ENCODE peak calls at places on chromosomes 13 and 19, in nine cellular contexts. One of them, this sample, is unnamed.

GRCh38 chr13:48400820-48401219 is 12.1 kb downstream of the LPAR6 start:
- DNase-seq in retinal pigment epithelial cell: peak
- DNase-seq in adrenal gland: no peak
- DNase-seq in choroid plexus epithelial cell: peak
- DNase-seq in HFF-Myc: peak
- DNase-seq in breast epithelium: no peak
- DNase-seq in GM23338: no peak
- DNase-seq in NB4: peak
- DNase-seq in AG10803: peak
- DNase-seq in this sample: peak

GRCh38 chr19:29666634-29667389 is 1.6 kb downstream of the PLEKHF1 start:
- DNase-seq in HFF-Myc: no peak
- DNase-seq in breast epithelium: peak
- DNase-seq in choroid plexus epithelial cell: peak
- DNase-seq in GM23338: peak
- DNase-seq in retinal pigment epithelial cell: no peak
- DNase-seq in NB4: no peak
- DNase-seq in AG10803: peak
- DNase-seq in adrenal gland: peak
- DNase-seq in this sample: no peak

GRCh38 chr19:13190781-13191540 is 40.8 kb downstream of the IER2 start:
- DNase-seq in retinal pigment epithelial cell: no peak
- DNase-seq in choroid plexus epithelial cell: no peak
- DNase-seq in NB4: no peak
- DNase-seq in breast epithelium: no peak
- DNase-seq in adrenal gland: no peak
- DNase-seq in GM23338: no peak
- DNase-seq in AG10803: no peak
- DNase-seq in HFF-Myc: no peak
- DNase-seq in this sample: no peak

GRCh38 chr13:80618777-80619176 is 277.9 kb upstream of the SPRY2 start:
- DNase-seq in choroid plexus epithelial cell: no peak
- DNase-seq in breast epithelium: no peak
- DNase-seq in NB4: no peak
- DNase-seq in GM23338: no peak
- DNase-seq in HFF-Myc: no peak
- DNase-seq in AG10803: no peak
- DNase-seq in adrenal gland: no peak
- DNase-seq in retinal pigment epithelial cell: no peak
- DNase-seq in this sample: no peak

GRCh38 chr19:21604941-21605548 is 99.6 kb downstream of the ZNF429 start:
- DNase-seq in HFF-Myc: no peak
- DNase-seq in breast epithelium: no peak
- DNase-seq in adrenal gland: peak
- DNase-seq in retinal pigment epithelial cell: peak
- DNase-seq in AG10803: no peak
- DNase-seq in NB4: peak
- DNase-seq in GM23338: no peak
- DNase-seq in choroid plexus epithelial cell: no peak
- DNase-seq in this sample: no peak

GRCh38 chr13:21079761-21080730 is 18.7 kb upstream of the LATS2 start:
- DNase-seq in adrenal gland: no peak
- DNase-seq in breast epithelium: no peak
- DNase-seq in retinal pigment epithelial cell: peak
- DNase-seq in AG10803: peak
- DNase-seq in choroid plexus epithelial cell: peak
- DNase-seq in NB4: peak
- DNase-seq in HFF-Myc: no peak
- DNase-seq in GM23338: no peak
- DNase-seq in this sample: peak

GRCh38 chr13:20044086-20044485 is 85.6 kb downstream of the ZMYM2 start:
- DNase-seq in choroid plexus epithelial cell: no peak
- DNase-seq in NB4: no peak
- DNase-seq in AG10803: no peak
- DNase-seq in retinal pigment epithelial cell: no peak
- DNase-seq in breast epithelium: no peak
- DNase-seq in adrenal gland: no peak
- DNase-seq in GM23338: no peak
- DNase-seq in HFF-Myc: no peak
- DNase-seq in this sample: no peak

GRCh38 chr19:38706792-38707511 is 37.3 kb downstream of the CAPN12 start:
- DNase-seq in AG10803: no peak
- DNase-seq in retinal pigment epithelial cell: no peak
- DNase-seq in choroid plexus epithelial cell: no peak
- DNase-seq in HFF-Myc: no peak
- DNase-seq in GM23338: peak
- DNase-seq in breast epithelium: no peak
- DNase-seq in adrenal gland: no peak
- DNase-seq in NB4: no peak
- DNase-seq in this sample: no peak

GRCh38 chr13:80524447-80525215 is 183.7 kb upstream of the SPRY2 start:
- DNase-seq in HFF-Myc: no peak
- DNase-seq in retinal pigment epithelial cell: no peak
- DNase-seq in adrenal gland: no peak
- DNase-seq in breast epithelium: no peak
- DNase-seq in choroid plexus epithelial cell: peak
- DNase-seq in AG10803: no peak
- DNase-seq in GM23338: no peak
- DNase-seq in NB4: no peak
- DNase-seq in this sample: no peak

GRCh38 chr13:75219479-75220237 is 262.3 kb downstream of the TBC1D4 start:
- DNase-seq in AG10803: peak
- DNase-seq in retinal pigment epithelial cell: no peak
- DNase-seq in GM23338: peak
- DNase-seq in NB4: peak
- DNase-seq in choroid plexus epithelial cell: peak
- DNase-seq in adrenal gland: peak
- DNase-seq in HFF-Myc: no peak
- DNase-seq in breast epithelium: peak
- DNase-seq in this sample: no peak

GRCh38 chr13:44352671-44353070 is 21.0 kb upstream of the SERP2 start:
- DNase-seq in AG10803: no peak
- DNase-seq in HFF-Myc: no peak
- DNase-seq in adrenal gland: no peak
- DNase-seq in choroid plexus epithelial cell: no peak
- DNase-seq in retinal pigment epithelial cell: no peak
- DNase-seq in breast epithelium: no peak
- DNase-seq in NB4: no peak
- DNase-seq in GM23338: no peak
- DNase-seq in this sample: no peak

GRCh38 chr19:48346161-48346560 is 17.6 kb downstream of the TMEM143 start:
- DNase-seq in AG10803: no peak
- DNase-seq in breast epithelium: no peak
- DNase-seq in adrenal gland: no peak
- DNase-seq in choroid plexus epithelial cell: no peak
- DNase-seq in retinal pigment epithelial cell: no peak
- DNase-seq in HFF-Myc: no peak
- DNase-seq in GM23338: no peak
- DNase-seq in NB4: no peak
- DNase-seq in this sample: no peak
- H3K4me3 ChIP-seq in AG10803: no peak
- H3K4me3 ChIP-seq in breast epithelium: no peak
- H3K4me3 ChIP-seq in adrenal gland: no peak
- H3K4me3 ChIP-seq in choroid plexus epithelial cell: no peak
- H3K4me3 ChIP-seq in retinal pigment epithelial cell: no peak
- H3K4me3 ChIP-seq in HFF-Myc: no peak
- H3K4me3 ChIP-seq in GM23338: no peak
- H3K4me3 ChIP-seq in NB4: no peak
- H3K4me3 ChIP-seq in this sample: no peak

GRCh38 chr13:30256713-30257432 is 50.5 kb downstream of the KATNAL1 start:
- DNase-seq in NB4: peak
- DNase-seq in HFF-Myc: no peak
- DNase-seq in choroid plexus epithelial cell: peak
- DNase-seq in adrenal gland: no peak
- DNase-seq in breast epithelium: no peak
- DNase-seq in retinal pigment epithelial cell: no peak
- DNase-seq in GM23338: peak
- DNase-seq in AG10803: peak
- DNase-seq in this sample: no peak

GRCh38 chr13:30257433-30258099 is 49.8 kb downstream of the KATNAL1 start:
- DNase-seq in adrenal gland: peak
- DNase-seq in NB4: no peak
- DNase-seq in breast epithelium: no peak
- DNase-seq in GM23338: peak
- DNase-seq in choroid plexus epithelial cell: peak
- DNase-seq in HFF-Myc: no peak
- DNase-seq in retinal pigment epithelial cell: no peak
- DNase-seq in AG10803: peak
- DNase-seq in this sample: no peak

GRCh38 chr13:30253830-30254229 is 53.5 kb downstream of the KATNAL1 start:
- DNase-seq in NB4: no peak
- DNase-seq in HFF-Myc: no peak
- DNase-seq in adrenal gland: no peak
- DNase-seq in GM23338: no peak
- DNase-seq in breast epithelium: no peak
- DNase-seq in AG10803: no peak
- DNase-seq in retinal pigment epithelial cell: no peak
- DNase-seq in choroid plexus epithelial cell: no peak
- DNase-seq in this sample: no peak

DNA sequence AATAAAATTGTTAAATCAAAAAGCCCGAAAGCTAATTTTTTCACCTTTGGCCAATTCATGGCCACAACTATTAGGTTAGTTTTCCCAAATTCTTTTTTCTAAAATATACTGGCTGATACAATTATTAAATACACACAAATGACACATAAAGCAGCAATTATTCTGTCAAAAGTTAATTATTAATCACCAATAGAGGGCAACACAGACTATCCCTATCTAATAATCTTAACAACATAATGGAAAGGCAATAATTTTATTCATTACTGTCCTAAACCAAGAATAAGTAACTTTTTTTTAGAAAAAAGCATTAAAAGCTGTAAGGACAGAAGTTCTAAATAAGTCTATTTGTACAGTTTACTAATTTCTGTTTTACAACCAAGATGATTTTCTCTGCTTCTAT is 51.7 kb downstream of the KATNAL1 start:
- DNase-seq in retinal pigment epithelial cell: no peak
- DNase-seq in adrenal gland: no peak
- DNase-seq in AG10803: no peak
- DNase-seq in choroid plexus epithelial cell: no peak
- DNase-seq in breast epithelium: no peak
- DNase-seq in GM23338: no peak
- DNase-seq in HFF-Myc: no peak
- DNase-seq in NB4: no peak
- DNase-seq in this sample: no peak
- TF ChIP-seq CTCF in retinal pigment epithelial cell: no peak
- TF ChIP-seq CTCF in adrenal gland: peak
- TF ChIP-seq CTCF in AG10803: peak
- TF ChIP-seq CTCF in choroid plexus epithelial cell: peak
- TF ChIP-seq CTCF in breast epithelium: no peak
- TF ChIP-seq CTCF in GM23338: no peak
- TF ChIP-seq CTCF in HFF-Myc: no peak
- TF ChIP-seq CTCF in NB4: no peak
- TF ChIP-seq CTCF in this sample: no peak

GRCh38 chr19:6590458-6591319 is at the start of gene CD70:
- DNase-seq in AG10803: no peak
- DNase-seq in breast epithelium: no peak
- DNase-seq in NB4: peak
- DNase-seq in HFF-Myc: no peak
- DNase-seq in GM23338: peak
- DNase-seq in retinal pigment epithelial cell: no peak
- DNase-seq in adrenal gland: no peak
- DNase-seq in choroid plexus epithelial cell: no peak
- DNase-seq in this sample: no peak
- H3K4me3 ChIP-seq in AG10803: no peak
- H3K4me3 ChIP-seq in breast epithelium: peak
- H3K4me3 ChIP-seq in NB4: peak
- H3K4me3 ChIP-seq in HFF-Myc: peak
- H3K4me3 ChIP-seq in GM23338: peak
- H3K4me3 ChIP-seq in retinal pigment epithelial cell: no peak
- H3K4me3 ChIP-seq in adrenal gland: no peak
- H3K4me3 ChIP-seq in choroid plexus epithelial cell: no peak
- H3K4me3 ChIP-seq in this sample: no peak

DNA sequence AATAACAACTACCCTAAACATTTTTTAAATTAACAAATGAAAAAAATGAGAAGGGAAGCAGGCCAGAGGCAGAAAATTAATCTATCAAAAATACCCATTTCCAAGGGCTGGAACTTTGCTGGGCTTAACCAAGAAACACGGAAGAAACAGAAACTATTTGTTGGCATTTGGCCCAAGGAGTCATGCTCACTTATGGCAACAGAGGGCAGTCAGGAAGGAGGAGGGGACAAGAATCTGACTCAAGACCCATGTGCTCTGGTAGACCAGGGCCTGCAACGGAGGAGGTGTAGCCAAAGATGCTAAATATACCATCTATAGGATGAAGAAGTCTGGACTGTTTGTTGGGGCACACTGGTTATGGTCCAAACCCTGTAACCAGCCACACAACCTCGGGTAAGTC is 496.7 kb downstream of the COG6 start:
- DNase-seq in adrenal gland: peak
- DNase-seq in GM23338: no peak
- DNase-seq in retinal pigment epithelial cell: peak
- DNase-seq in NB4: no peak
- DNase-seq in breast epithelium: no peak
- DNase-seq in AG10803: peak
- DNase-seq in HFF-Myc: peak
- DNase-seq in choroid plexus epithelial cell: peak
- DNase-seq in this sample: no peak
- TF ChIP-seq CTCF in adrenal gland: no peak
- TF ChIP-seq CTCF in GM23338: no peak
- TF ChIP-seq CTCF in retinal pigment epithelial cell: peak
- TF ChIP-seq CTCF in NB4: no peak
- TF ChIP-seq CTCF in breast epithelium: no peak
- TF ChIP-seq CTCF in AG10803: peak
- TF ChIP-seq CTCF in HFF-Myc: peak
- TF ChIP-seq CTCF in choroid plexus epithelial cell: peak
- TF ChIP-seq CTCF in this sample: no peak

DNA sequence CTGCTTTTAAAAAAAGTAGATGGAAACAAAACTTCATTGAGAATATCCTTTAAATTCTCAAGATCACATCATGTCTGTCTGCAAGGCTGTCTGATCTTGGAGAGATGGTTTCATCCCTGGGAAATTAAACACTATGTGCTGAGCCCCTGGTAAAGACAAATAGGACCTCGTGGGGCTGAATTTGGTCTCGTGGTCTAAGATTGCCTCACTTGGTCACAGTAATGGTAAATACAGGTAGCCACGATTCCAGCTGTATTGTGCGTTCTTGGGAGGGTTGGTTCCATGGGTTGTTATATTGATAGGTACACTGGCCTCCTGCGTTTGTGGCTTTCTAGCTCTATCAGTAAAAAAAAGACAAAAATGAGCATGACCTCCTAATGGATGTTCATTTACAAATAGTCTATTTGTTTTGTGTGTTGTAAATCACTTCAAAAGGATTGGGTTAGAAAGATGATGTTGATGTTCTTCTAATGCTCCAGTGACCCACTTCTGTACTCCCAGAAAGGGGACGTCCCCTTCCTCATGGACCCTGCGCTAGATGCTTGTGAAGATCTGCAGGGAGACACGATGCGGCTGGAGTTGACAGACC is 1.7 kb downstream of the CEBPG start:
- DNase-seq in HFF-Myc: no peak
- DNase-seq in NB4: no peak
- DNase-seq in breast epithelium: no peak
- DNase-seq in retinal pigment epithelial cell: no peak
- DNase-seq in GM23338: no peak
- DNase-seq in choroid plexus epithelial cell: no peak
- DNase-seq in AG10803: no peak
- DNase-seq in adrenal gland: no peak
- DNase-seq in this sample: no peak
- H3K4me3 ChIP-seq in HFF-Myc: peak
- H3K4me3 ChIP-seq in NB4: peak
- H3K4me3 ChIP-seq in breast epithelium: peak
- H3K4me3 ChIP-seq in retinal pigment epithelial cell: no peak
- H3K4me3 ChIP-seq in GM23338: peak
- H3K4me3 ChIP-seq in choroid plexus epithelial cell: peak
- H3K4me3 ChIP-seq in AG10803: peak
- H3K4me3 ChIP-seq in adrenal gland: no peak
- H3K4me3 ChIP-seq in this sample: peak